ENCODE peak calls at places on chromosomes 2 and 18, in seven cellular contexts. I is Calu3; Y is T-helper 17 cell; R is T-helper 9 cell; N is mesothelial cell of epicardium; G is activated CD8-positive, alpha-beta memory T cell treated with anti-CD3 and anti-CD28 coated beads for 48 hours; H is EH. E is an unnamed sample.
A peak's percentile ranks its signal among the peaks of the same experiment; 100 is the strongest.

GRCh38 chr2:234981197-234982095 is 29.6 kb downstream of the SH3BP4 start:
- DNase-seq in I (peak; percentile 78), Y (no peak), R (no peak), N (no peak), G (no peak), H (peak; percentile 100), E (peak; percentile 99)

GRCh38 chr2:104867351-104868080 is 13.6 kb downstream of the POU3F3 start:
- DNase-seq in I (no peak), Y (no peak), R (no peak), N (no peak), G (no peak), H (no peak), E (no peak)

GRCh38 chr2:100834221-100834620 is 14.3 kb downstream of the NPAS2 start:
- DNase-seq in I (no peak), Y (no peak), R (no peak), N (no peak), G (no peak), H (no peak), E (no peak)

GRCh38 chr2:197547163-197547900 is 31.5 kb downstream of the MOB4 start:
- DNase-seq in I (no peak), Y (no peak), R (no peak), N (no peak), G (no peak), H (no peak), E (no peak)

GRCh38 chr18:50285071-50285470 is 2.4 kb downstream of the CXXC1 start:
- DNase-seq in I (no peak), Y (no peak), R (no peak), N (no peak), G (no peak), H (no peak), E (no peak)

GRCh38 chr2:45117383-45117782 is 108.1 kb upstream of the SIX2 start:
- DNase-seq in I (no peak), Y (no peak), R (no peak), N (no peak), G (no peak), H (no peak), E (no peak)

GRCh38 chr2:66477125-66477842 is 42.4 kb downstream of the MEIS1 start:
- DNase-seq in I (no peak), Y (no peak), R (no peak), N (no peak), G (no peak), H (peak; percentile 33), E (peak; percentile 13)

GRCh38 chr2:128263902-128264331 is 54.8 kb downstream of the HS6ST1 start:
- DNase-seq in I (no peak), Y (no peak), R (no peak), N (no peak), G (no peak), H (no peak), E (no peak)

GRCh38 chr18:55588001-55588875 is at the start of gene TCF4:
- DNase-seq in I (no peak), Y (no peak), R (no peak), N (peak; percentile 38), G (no peak), H (peak; percentile 73), E (peak; percentile 86)

GRCh38 chr18:55861266-55861665 is 273.3 kb upstream of the TCF4 start:
- DNase-seq in I (peak; percentile 29), Y (no peak), R (no peak), N (no peak), G (no peak), H (peak; percentile 61), E (peak; percentile 68)